ENCODE peak calls at places on chromosomes 1 and 21, in four cellular contexts. J is stimulated activated CD8-positive, alpha-beta memory T cell treated with anti-CD3 and anti-CD28 coated beads, Interleukin-2, amount 100 ng/mL, for 1 hour; L is T-helper 2 cell; M is AG08396. O is an unnamed sample.

GRCh38 chr1:191993549-191993948 is 164.7 kb upstream of the RGS18 start:
- DNase-seq in J (no peak), L (no peak), M (no peak), O (no peak)

GRCh38 chr1:15833069-15833679 is 14.3 kb upstream of the SPEN start:
- DNase-seq in J (no peak), L (peak), M (no peak), O (peak)

GRCh38 chr21:34878501-34878900 is 170.6 kb downstream of the RUNX1 start:
- DNase-seq in J (no peak), L (no peak), M (no peak), O (no peak)

GRCh38 chr21:42748620-42749176 is 95.3 kb downstream of the PDE9A start:
- DNase-seq in J (no peak), L (no peak), M (no peak), O (no peak)

GRCh38 chr1:54542120-54542961 is 5.7 kb upstream of the ACOT11 start:
- DNase-seq in J (peak), L (peak), M (peak), O (peak)

GRCh38 chr1:85692730-85693314 is 15.4 kb downstream of the ZNHIT6 start:
- DNase-seq in J (no peak), L (no peak), M (no peak), O (no peak)

GRCh38 chr1:161915051-161915503 is 108.6 kb downstream of the OLFML2B start:
- DNase-seq in J (no peak), L (no peak), M (no peak), O (no peak)

GRCh38 chr1:236568285-236568894 is 35.9 kb downstream of the HEATR1 start:
- DNase-seq in J (no peak), L (no peak), M (no peak), O (no peak)

GRCh38 chr1:53639251-53639721 is 99.7 kb downstream of the GLIS1 start:
- DNase-seq in J (no peak), L (no peak), M (peak), O (no peak)

GRCh38 chr1:6271554-6271953 is 10.7 kb upstream of the GPR153 start:
- DNase-seq in J (no peak), L (no peak), M (no peak), O (no peak)

GRCh38 chr1:31426249-31426922 is 13.4 kb downstream of the SERINC2 start:
- DNase-seq in J (no peak), L (no peak), M (no peak), O (no peak)

GRCh38 chr1:230242317-230242716 is 175.3 kb downstream of the GALNT2 start:
- DNase-seq in J (no peak), L (no peak), M (no peak), O (peak)

GRCh38 chr1:41726899-41727748 is 191.6 kb downstream of the HIVEP3 start:
- DNase-seq in J (no peak), L (no peak), M (no peak), O (peak)